ENCODE peak calls at places on chromosomes 12 and 14, in four cellular contexts. U, A, S and N are unnamed samples. For H3K27me3, the result is how much of the 10 kb centered on the place peaks cover.

GRCh38 chr12:103813426-103813825 is 27.6 kb downstream of the NT5DC3 start:
- DNase-seq in S (no peak), A (no peak), U (no peak), N (no peak)

GRCh38 chr12:101838628-101839323 is 8.0 kb upstream of the GNPTAB start:
- DNase-seq in U (no peak), S (no peak), A (no peak), N (no peak)

GRCh38 chr14:21298358-21298757 is 18.5 kb downstream of the RPGRIP1 start:
- DNase-seq in S (no peak), U (no peak), A (no peak), N (no peak)

GRCh38 chr12:52865090-52865944 is 16.5 kb upstream of the KRT78 start:
- DNase-seq in S (peak), U (peak), A (peak), N (peak)

GRCh38 chr14:94320243-94320642 is 2.9 kb downstream of the SERPINA6 start:
- DNase-seq in U (no peak), A (no peak), S (no peak), N (peak)

GRCh38 chr14:50531595-50532501 is 521 bp downstream of the MAP4K5 start:
- DNase-seq in S (peak), A (peak), U (peak), N (no peak)

GRCh38 chr14:23570806-23571483 is 3.4 kb upstream of the AP1G2 start:
- DNase-seq in A (no peak), S (no peak), U (peak), N (no peak)

GRCh38 chr12:27142102-27142721 is 59.8 kb upstream of the C12orf71 start:
- DNase-seq in A (peak), S (peak), U (peak), N (peak)

GRCh38 chr12:116599285-116600122 is 40.3 kb downstream of the MAP1LC3B2 start:
- DNase-seq in A (peak), U (peak), S (peak), N (peak)

GRCh38 chr12:123139926-123140674 is 10.8 kb downstream of the PITPNM2 start:
- DNase-seq in A (peak), U (no peak), S (no peak), N (peak)

GRCh38 chr14:63443361-63443760 is 99.8 kb downstream of the PPP2R5E start:
- DNase-seq in S (no peak), A (no peak), U (no peak), N (no peak)

GRCh38 chr12:127108360-127109215 is 1158.4 kb upstream of the TMEM132C start:
- DNase-seq in S (peak), U (peak), A (peak), N (no peak)

GRCh38 chr12:4763549-4763948 is 43.3 kb downstream of the GALNT8 start:
- DNase-seq in U (peak), S (no peak), A (no peak), N (no peak)

GRCh38 chr12:120138366-120138765 is 21.8 kb upstream of the RAB35 start:
- DNase-seq in A (no peak), S (no peak), U (no peak), N (no peak)

GRCh38 chr12:96034631-96035282 is 630 bp downstream of the LTA4H start:
- DNase-seq in A (peak), S (no peak), U (peak), N (no peak)

GRCh38 chr12:52391618-52392002 is 6.2 kb upstream of the KRT84 start:
- DNase-seq in U (no peak), S (peak), A (peak), N (no peak)

GRCh38 chr14:34398024-34398423 is 64.0 kb downstream of the SPTSSA start:
- DNase-seq in S (no peak), A (no peak), U (no peak), N (no peak)

DNA sequence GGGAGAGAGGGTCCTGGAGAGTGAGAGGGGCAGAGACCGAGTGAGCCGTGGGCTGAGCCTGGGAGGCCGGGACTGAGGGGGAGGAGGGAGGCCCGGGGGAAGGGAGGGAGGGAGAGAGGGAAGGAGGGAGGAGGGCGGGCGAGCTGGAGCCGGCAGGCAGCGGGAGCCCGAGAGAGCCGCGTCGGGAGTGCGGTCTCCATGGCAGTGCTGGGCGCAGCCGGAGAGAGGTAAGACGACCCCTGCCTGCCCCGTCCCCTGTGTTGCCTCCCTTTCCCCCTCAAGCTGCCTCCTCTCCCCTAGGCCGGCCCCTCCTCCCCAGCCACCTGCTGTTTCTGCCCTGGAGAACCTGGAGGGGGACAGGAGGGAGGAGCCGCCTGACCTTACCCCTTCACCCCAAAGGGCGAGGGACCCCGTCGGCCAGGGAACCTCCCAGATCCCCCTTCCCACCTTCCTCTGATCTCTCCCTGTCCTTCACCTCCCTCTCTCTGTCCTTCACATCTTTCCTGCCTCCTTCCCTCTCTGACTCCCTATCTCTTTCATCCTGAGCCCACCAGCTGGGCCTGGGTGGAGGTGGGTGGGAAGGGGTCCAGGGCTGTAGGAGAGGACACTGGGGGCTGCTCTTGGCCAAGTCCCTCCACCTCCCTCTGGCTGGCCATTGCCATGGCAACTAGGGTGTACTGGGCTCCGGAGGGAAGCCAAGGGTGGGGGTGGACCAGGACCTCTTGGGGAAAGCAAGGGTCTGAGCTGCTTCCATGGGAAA is at the start of gene GPR162:
- DNase-seq in A (peak), S (peak), U (peak), N (no peak)
- H3K27me3 ChIP-seq in A (under half), S (under half), U (under half), N (under half)

GRCh38 chr12:48342980-48343379 is 7.7 kb downstream of the ZNF641 start:
- DNase-seq in S (no peak), A (no peak), U (no peak), N (no peak)
- TF ChIP-seq CTCF in S (no peak), A (no peak), U (no peak), N (no peak)

DNA sequence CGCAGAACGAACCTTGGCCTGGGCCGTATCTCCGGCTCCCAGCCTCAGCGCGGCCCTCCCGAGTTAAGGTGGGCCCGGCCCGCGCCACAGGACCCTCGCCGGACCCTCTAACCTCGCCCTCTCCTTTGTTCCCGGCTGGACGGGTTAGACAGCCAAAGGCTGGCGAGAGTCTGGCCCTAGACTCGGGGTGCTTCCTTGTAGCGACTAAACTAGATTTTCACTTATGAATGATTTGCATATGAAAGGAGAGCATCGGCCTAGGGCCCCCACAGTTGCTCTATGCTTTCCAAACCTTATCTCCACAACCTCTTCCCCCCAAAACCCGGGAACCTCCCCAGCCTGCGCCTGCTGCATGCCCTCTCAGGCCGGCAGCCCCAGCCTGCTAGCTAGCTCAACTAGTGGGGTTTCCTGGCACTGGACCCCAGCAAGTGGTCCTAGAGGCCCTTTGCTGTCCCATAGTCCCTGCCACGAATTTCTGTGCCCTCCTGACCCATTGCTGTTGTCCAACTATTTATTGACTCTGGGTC is 2.0 kb downstream of the HOXC5 start:
- DNase-seq in A (no peak), S (no peak), U (no peak), N (no peak)
- H3K27me3 ChIP-seq in A (under half), S (half or more), U (half or more), N (under half)

GRCh38 chr14:79093542-79093941 is 923.4 kb downstream of the NRXN3 start:
- DNase-seq in A (no peak), S (no peak), U (no peak), N (no peak)

GRCh38 chr14:79090781-79091180 is 920.6 kb downstream of the NRXN3 start:
- DNase-seq in U (no peak), A (peak), S (no peak), N (no peak)

GRCh38 chr14:79091381-79091963 is 921.3 kb downstream of the NRXN3 start:
- DNase-seq in U (no peak), A (no peak), S (no peak), N (no peak)
- TF ChIP-seq CTCF in U (peak), A (no peak), S (no peak), N (no peak)

DNA sequence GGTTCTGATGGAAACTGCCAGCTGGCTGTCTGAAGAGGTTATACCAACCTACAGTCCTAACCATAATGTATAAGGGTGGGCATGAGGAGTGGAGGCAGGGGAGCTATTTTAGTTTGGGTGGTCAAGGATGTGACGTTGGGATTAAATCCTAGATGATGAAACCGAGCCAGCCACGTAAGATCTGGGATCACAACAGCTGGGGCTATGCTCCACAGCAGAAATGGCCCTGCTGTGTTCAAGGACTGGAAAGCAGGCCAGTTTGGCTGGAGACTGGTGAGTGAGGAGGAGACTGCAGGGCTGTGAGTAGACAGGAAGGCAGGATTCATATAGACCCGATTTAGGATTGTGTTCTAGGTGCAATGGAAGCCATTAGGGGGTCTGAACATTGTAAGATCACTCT is 66.1 kb downstream of the SAMD4A start:
- DNase-seq in A (no peak), U (no peak), S (no peak), N (no peak)
- H3K27me3 ChIP-seq in A (under half), U (under half), S (under half), N (under half)